ENCODE peak calls at places on chromosomes 16 and 17, in five cellular contexts. X, Z, I, S and H are unnamed samples.

GRCh38 chr16:5025171-5025632 is 8.5 kb downstream of the NAGPA start:
- DNase-seq in Z (peak; percentile 21), I (peak; percentile 33), X (peak; percentile 49), S (peak; percentile 49), H (no peak)

GRCh38 chr16:55502801-55503366 is 6.0 kb upstream of the LPCAT2 start:
- DNase-seq in X (peak; percentile 97), S (no peak), I (peak; percentile 90), Z (peak; percentile 94), H (no peak)

GRCh38 chr17:35906559-35907265 is 23.9 kb downstream of the RDM1 start:
- DNase-seq in I (no peak), S (no peak), X (no peak), Z (no peak), H (no peak)

GRCh38 chr17:36544049-36544319 is 735 bp upstream of the GGNBP2 start:
- DNase-seq in I (peak; percentile 26), X (peak; percentile 47), S (peak; percentile 46), Z (peak; percentile 56), H (no peak)

GRCh38 chr16:68640972-68641371 is 4.1 kb upstream of the CDH3 start:
- DNase-seq in Z (no peak), S (no peak), X (peak; percentile 29), I (no peak), H (peak; percentile 59)

GRCh38 chr17:61285483-61286320 is 113.9 kb upstream of the TBX2 start:
- DNase-seq in Z (no peak), X (no peak), I (peak; percentile 66), S (no peak), H (peak; percentile 43)

GRCh38 chr17:13888043-13888442 is 181.3 kb upstream of the COX10 start:
- DNase-seq in I (peak; percentile 24), X (peak; percentile 36), Z (peak; percentile 10), S (no peak), H (no peak)

GRCh38 chr17:27912989-27913388 is 19.8 kb upstream of the LYRM9 start:
- DNase-seq in X (no peak), Z (no peak), I (no peak), S (no peak), H (no peak)

GRCh38 chr17:79160980-79161621 is 86.5 kb downstream of the ENGASE start:
- DNase-seq in Z (no peak), S (no peak), X (no peak), I (no peak), H (no peak)

GRCh38 chr16:89720520-89720858 is 209 bp downstream of the VPS9D1 start:
- DNase-seq in X (peak; percentile 52), S (no peak), Z (peak; percentile 85), I (peak; percentile 44), H (no peak)

GRCh38 chr16:6206080-6206479 is 1108.5 kb upstream of the EEF2KMT start:
- DNase-seq in S (no peak), Z (no peak), I (no peak), X (no peak), H (no peak)

GRCh38 chr16:23705517-23705902 is 7.5 kb downstream of the ERN2 start:
- DNase-seq in Z (no peak), X (no peak), I (no peak), S (no peak), H (no peak)

GRCh38 chr17:18933102-18934058 is 18.6 kb upstream of the SLC5A10 start:
- DNase-seq in S (no peak), I (no peak), X (no peak), Z (no peak), H (no peak)

GRCh38 chr17:47695664-47696376 is 1.9 kb downstream of the TBKBP1 start:
- DNase-seq in Z (no peak), X (no peak), S (no peak), I (no peak), H (no peak)

GRCh38 chr17:83178533-83179201 is 99.3 kb downstream of the METRNL start:
- DNase-seq in S (no peak), X (no peak), I (no peak), Z (no peak), H (no peak)

GRCh38 chr16:2015947-2016208 is 3.7 kb upstream of the NPW start:
- DNase-seq in X (no peak), I (no peak), S (no peak), Z (no peak), H (no peak)
- H3K27ac ChIP-seq in X (peak overlapping the region; percentile 79), I (no peak overlapping the region), S (peak overlapping the region; percentile 93), Z (no peak overlapping the region), H (peak overlapping the region; percentile 79)

DNA sequence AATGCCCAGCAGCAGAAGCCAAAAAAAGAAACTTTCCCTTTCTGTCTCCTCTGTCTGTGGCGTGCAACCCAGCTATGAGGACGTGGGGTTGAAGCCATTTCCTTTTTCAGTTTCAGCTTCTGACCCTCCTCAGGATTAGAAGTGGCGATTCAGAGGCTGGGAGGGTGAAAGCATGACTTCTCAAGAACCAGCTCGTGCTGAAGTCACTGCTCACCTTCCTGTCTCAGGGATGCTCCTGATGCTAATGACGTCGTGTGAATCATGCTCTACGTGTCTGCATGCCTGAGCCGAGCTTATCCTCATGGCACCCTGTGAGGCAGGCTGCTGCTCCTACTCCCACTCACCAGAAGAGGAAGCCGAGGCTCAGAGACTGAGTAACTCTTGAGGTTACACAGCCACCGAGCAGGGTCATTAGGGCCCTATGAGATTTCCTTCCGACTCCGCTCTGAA is 5.7 kb upstream of the LPO start:
- DNase-seq in X (no peak), Z (peak; percentile 29), S (no peak), I (no peak), H (peak; percentile 78)
- H3K27ac ChIP-seq in X (no peak overlapping the region), Z (no peak overlapping the region), S (no peak overlapping the region), I (no peak overlapping the region), H (no peak overlapping the region)

DNA sequence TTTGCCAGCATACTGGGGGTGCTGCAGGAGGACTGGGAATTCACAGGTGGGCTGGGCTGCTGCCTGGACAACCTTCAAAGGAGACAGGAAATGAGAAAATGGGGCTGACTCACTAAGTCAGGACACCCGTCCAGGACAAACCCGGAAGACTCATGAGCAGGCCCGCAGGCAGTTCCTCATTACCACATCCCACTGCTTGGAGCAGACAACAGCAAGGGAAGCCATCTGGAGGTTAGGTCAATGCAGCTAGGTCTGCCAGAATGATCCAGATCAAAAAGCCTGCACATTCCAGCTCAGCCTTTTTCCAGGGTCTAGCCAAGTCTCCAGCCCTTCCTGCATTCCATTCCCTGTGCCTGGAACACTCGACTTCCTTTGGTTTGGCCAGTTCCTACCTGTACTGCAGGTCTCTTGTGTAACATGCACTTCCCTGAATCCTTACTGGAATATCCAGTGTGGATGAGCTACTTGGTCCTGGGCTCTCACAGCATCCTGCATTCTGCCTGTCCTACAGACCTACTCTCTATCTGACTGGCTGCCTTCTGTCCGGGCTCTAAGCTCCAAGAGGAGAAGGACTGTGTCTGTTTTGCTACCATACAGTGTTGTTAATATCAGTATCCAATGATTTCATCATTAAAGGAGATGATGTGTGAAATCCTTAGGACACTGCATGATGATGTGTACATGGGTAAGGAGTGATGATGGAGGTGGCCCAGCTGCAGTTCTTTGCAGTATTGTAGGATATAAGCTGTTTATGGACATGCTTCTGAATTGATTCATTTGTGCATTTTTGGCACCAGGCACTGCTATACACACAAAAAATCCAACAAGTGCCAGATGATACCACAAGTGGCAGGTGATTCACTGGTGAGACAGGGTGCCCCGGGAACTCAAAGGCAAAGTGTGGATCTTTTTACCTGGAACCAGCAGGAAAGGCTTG is 536.7 kb upstream of the CDH11 start:
- DNase-seq in S (no peak), I (no peak), X (no peak), Z (no peak), H (peak; percentile 89)
- H3K27ac ChIP-seq in S (no peak overlapping the region), I (no peak overlapping the region), X (no peak overlapping the region), Z (no peak overlapping the region), H (peak overlapping the region; percentile 98)

GRCh38 chr17:17892731-17893130 is 55.9 kb upstream of the SREBF1 start:
- DNase-seq in Z (no peak), X (no peak), S (no peak), I (no peak), H (no peak)

GRCh38 chr17:17888821-17889220 is 52.0 kb upstream of the SREBF1 start:
- DNase-seq in X (no peak), I (no peak), S (peak; percentile 44), Z (no peak), H (no peak)

GRCh38 chr17:17890773-17891759 is 54.3 kb upstream of the SREBF1 start:
- DNase-seq in I (peak; percentile 42), S (peak; percentile 91), X (peak; percentile 57), Z (peak; percentile 86), H (no peak)

GRCh38 chr17:17889922-17890321 is 53.1 kb upstream of the SREBF1 start:
- DNase-seq in I (no peak), Z (no peak), X (no peak), S (no peak), H (no peak)

DNA sequence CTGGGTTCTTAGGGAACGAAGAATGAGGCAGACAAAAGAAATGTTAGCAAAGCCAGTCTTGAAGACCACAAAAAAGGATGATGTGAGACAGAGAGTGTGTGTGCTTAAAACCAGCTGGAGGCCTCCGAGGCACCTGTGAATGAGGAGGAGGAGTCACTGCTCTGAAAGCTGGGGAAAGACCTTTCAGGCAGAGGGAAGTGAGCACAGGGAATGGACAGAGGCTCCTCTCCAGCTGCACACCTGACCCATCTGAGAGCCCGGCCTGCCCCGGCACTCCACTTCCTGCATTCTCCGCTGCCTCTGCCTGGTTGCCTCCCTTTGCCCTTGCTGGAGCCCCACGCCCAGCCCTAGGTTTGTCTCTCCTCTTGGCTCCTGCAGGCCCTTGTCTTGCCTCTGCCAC is 55.2 kb upstream of the SREBF1 start:
- DNase-seq in X (no peak), S (no peak), I (no peak), Z (no peak), H (no peak)
- H3K27ac ChIP-seq in X (no peak overlapping the region), S (no peak overlapping the region), I (no peak overlapping the region), Z (no peak overlapping the region), H (no peak overlapping the region)

DNA sequence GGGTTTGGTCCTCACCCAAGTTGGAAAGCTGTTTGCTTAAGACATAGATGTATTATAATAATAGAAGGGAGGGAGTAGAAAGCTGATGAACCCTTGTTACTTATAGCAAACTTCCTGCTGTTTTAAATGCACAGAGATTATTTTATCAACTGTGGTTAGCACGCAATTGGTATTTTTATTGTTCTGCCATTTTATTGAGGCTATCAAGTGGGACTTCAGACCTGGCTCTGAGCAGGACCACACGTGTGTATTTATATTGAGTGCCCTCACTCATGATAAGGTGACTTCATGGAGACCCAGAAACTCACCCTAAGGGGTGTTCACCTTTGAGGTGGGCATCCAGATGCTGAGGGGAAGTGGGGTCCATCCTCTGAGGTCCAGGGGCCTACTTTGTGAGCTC is 17.0 kb downstream of the KLHL36 start:
- DNase-seq in Z (no peak), X (no peak), S (no peak), I (no peak), H (no peak)
- H3K27ac ChIP-seq in Z (no peak overlapping the region), X (no peak overlapping the region), S (no peak overlapping the region), I (no peak overlapping the region), H (no peak overlapping the region)

GRCh38 chr17:44599298-44600175 is 42.3 kb downstream of the FZD2 start:
- DNase-seq in X (peak; percentile 43), Z (peak; percentile 79), I (peak; percentile 42), S (peak; percentile 87), H (no peak)
- H3K27ac ChIP-seq in X (peak overlapping the region; percentile 48), Z (no peak overlapping the region), I (peak overlapping the region; percentile 25), S (peak overlapping the region; percentile 88), H (no peak overlapping the region)

DNA sequence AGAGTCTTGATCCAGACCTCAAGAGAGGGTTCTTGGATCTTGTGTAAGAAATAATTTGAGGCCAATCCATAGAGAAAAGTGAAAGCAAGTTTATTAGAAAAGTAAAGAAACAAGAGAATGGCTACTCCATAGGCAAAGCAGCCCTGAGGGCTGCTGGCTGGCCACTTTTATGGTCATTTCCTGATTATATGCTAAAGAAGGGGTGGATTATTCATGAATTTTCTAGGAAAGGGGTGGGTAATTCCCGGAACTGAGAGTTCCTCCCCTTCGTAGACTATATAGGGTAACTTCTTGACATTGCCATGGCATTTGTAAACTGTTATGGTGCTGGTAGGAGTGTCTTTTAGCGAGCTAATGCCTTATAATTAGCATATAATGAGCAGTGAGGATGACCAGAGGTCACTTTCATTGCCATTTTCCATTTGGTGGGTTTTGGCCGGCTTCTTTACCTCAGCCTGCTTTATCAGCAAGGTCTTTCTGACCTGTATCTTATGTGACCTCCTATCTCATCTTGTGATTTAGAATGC is 4.4 kb downstream of the DHRS7B start:
- DNase-seq in X (no peak), Z (no peak), S (no peak), I (no peak), H (no peak)
- H3K27ac ChIP-seq in X (no peak overlapping the region), Z (no peak overlapping the region), S (no peak overlapping the region), I (no peak overlapping the region), H (no peak overlapping the region)